ENCODE peak calls at places on chromosome 19, in nine cellular contexts. One of them, this sample, is unnamed.

GRCh38 chr19:31344403-31344802 is 4.8 kb downstream of the TSHZ3 start:
- DNase-seq in testis: no peak
- DNase-seq in Panc1: no peak
- DNase-seq in spleen: no peak
- DNase-seq in Karpas-422: no peak
- DNase-seq in Peyer's patch: no peak
- DNase-seq in adipocyte: no peak
- DNase-seq in heart right ventricle: no peak
- DNase-seq in CD8-positive, alpha-beta T cell: no peak
- DNase-seq in this sample: peak; percentile 61

GRCh38 chr19:33080761-33081681 is at the start of gene GPATCH1:
- DNase-seq in testis: peak; percentile 96
- DNase-seq in Panc1: no peak
- DNase-seq in spleen: peak; percentile 97
- DNase-seq in Karpas-422: peak; percentile 94
- DNase-seq in Peyer's patch: peak; percentile 90
- DNase-seq in adipocyte: peak; percentile 95
- DNase-seq in heart right ventricle: peak; percentile 91
- DNase-seq in CD8-positive, alpha-beta T cell: peak; percentile 89
- DNase-seq in this sample: peak; percentile 98

GRCh38 chr19:16527971-16528521 is 14.2 kb downstream of the CHERP start:
- DNase-seq in testis: peak; percentile 50
- DNase-seq in Panc1: no peak
- DNase-seq in spleen: no peak
- DNase-seq in Karpas-422: peak; percentile 75
- DNase-seq in Peyer's patch: no peak
- DNase-seq in adipocyte: peak; percentile 11
- DNase-seq in heart right ventricle: no peak
- DNase-seq in CD8-positive, alpha-beta T cell: peak; percentile 61
- DNase-seq in this sample: peak; percentile 85

GRCh38 chr19:2612619-2613249 is 89.8 kb downstream of the GNG7 start:
- DNase-seq in testis: no peak
- DNase-seq in Panc1: no peak
- DNase-seq in spleen: no peak
- DNase-seq in Karpas-422: no peak
- DNase-seq in Peyer's patch: no peak
- DNase-seq in adipocyte: no peak
- DNase-seq in heart right ventricle: no peak
- DNase-seq in CD8-positive, alpha-beta T cell: no peak
- DNase-seq in this sample: no peak

GRCh38 chr19:11324079-11324661 is 15.3 kb downstream of the RAB3D start:
- DNase-seq in testis: peak; percentile 59
- DNase-seq in Panc1: no peak
- DNase-seq in spleen: peak; percentile 90
- DNase-seq in Karpas-422: peak; percentile 23
- DNase-seq in Peyer's patch: peak; percentile 43
- DNase-seq in adipocyte: peak; percentile 99
- DNase-seq in heart right ventricle: peak; percentile 68
- DNase-seq in CD8-positive, alpha-beta T cell: peak; percentile 50
- DNase-seq in this sample: no peak

GRCh38 chr19:2428027-2428690 is 773 bp upstream of the TIMM13 start:
- DNase-seq in testis: peak; percentile 50
- DNase-seq in Panc1: no peak
- DNase-seq in spleen: peak; percentile 85
- DNase-seq in Karpas-422: no peak
- DNase-seq in Peyer's patch: peak; percentile 33
- DNase-seq in adipocyte: peak; percentile 22
- DNase-seq in heart right ventricle: no peak
- DNase-seq in CD8-positive, alpha-beta T cell: no peak
- DNase-seq in this sample: peak; percentile 82

GRCh38 chr19:28485300-28485699 is 727.7 kb downstream of the UQCRFS1 start:
- DNase-seq in testis: no peak
- DNase-seq in Panc1: no peak
- DNase-seq in spleen: peak; percentile 71
- DNase-seq in Karpas-422: no peak
- DNase-seq in Peyer's patch: no peak
- DNase-seq in adipocyte: no peak
- DNase-seq in heart right ventricle: peak; percentile 8
- DNase-seq in CD8-positive, alpha-beta T cell: no peak
- DNase-seq in this sample: no peak

GRCh38 chr19:8323781-8324185 is 2.5 kb downstream of the RPS28 start:
- DNase-seq in testis: no peak
- DNase-seq in Panc1: no peak
- DNase-seq in spleen: no peak
- DNase-seq in Karpas-422: peak; percentile 51
- DNase-seq in Peyer's patch: no peak
- DNase-seq in adipocyte: no peak
- DNase-seq in heart right ventricle: no peak
- DNase-seq in CD8-positive, alpha-beta T cell: no peak
- DNase-seq in this sample: no peak

GRCh38 chr19:1811942-1812425 is at the start of gene ATP8B3:
- DNase-seq in testis: no peak
- DNase-seq in Panc1: no peak
- DNase-seq in spleen: no peak
- DNase-seq in Karpas-422: no peak
- DNase-seq in Peyer's patch: peak; percentile 75
- DNase-seq in adipocyte: no peak
- DNase-seq in heart right ventricle: no peak
- DNase-seq in CD8-positive, alpha-beta T cell: peak; percentile 86
- DNase-seq in this sample: no peak

GRCh38 chr19:16078759-16079707 is 2.7 kb downstream of the TPM4 start:
- DNase-seq in testis: peak; percentile 84
- DNase-seq in Panc1: peak; percentile 82
- DNase-seq in spleen: peak; percentile 73
- DNase-seq in Karpas-422: peak; percentile 90
- DNase-seq in Peyer's patch: peak; percentile 82
- DNase-seq in adipocyte: peak; percentile 97
- DNase-seq in heart right ventricle: peak; percentile 86
- DNase-seq in CD8-positive, alpha-beta T cell: peak; percentile 67
- DNase-seq in this sample: peak; percentile 60

GRCh38 chr19:39951686-39952085 is 17.3 kb upstream of the FCGBP start:
- DNase-seq in testis: no peak
- DNase-seq in Panc1: no peak
- DNase-seq in spleen: no peak
- DNase-seq in Karpas-422: no peak
- DNase-seq in Peyer's patch: no peak
- DNase-seq in adipocyte: peak; percentile 31
- DNase-seq in heart right ventricle: no peak
- DNase-seq in CD8-positive, alpha-beta T cell: peak; percentile 48
- DNase-seq in this sample: no peak

GRCh38 chr19:2636897-2637683 is 65.4 kb downstream of the GNG7 start:
- DNase-seq in testis: peak; percentile 74
- DNase-seq in Panc1: no peak
- DNase-seq in spleen: peak; percentile 94
- DNase-seq in Karpas-422: peak; percentile 84
- DNase-seq in Peyer's patch: peak; percentile 67
- DNase-seq in adipocyte: peak; percentile 73
- DNase-seq in heart right ventricle: peak; percentile 37
- DNase-seq in CD8-positive, alpha-beta T cell: peak; percentile 84
- DNase-seq in this sample: peak; percentile 92

GRCh38 chr19:11872624-11873023 is 15.0 kb upstream of the ZNF69 start:
- DNase-seq in testis: no peak
- DNase-seq in Panc1: no peak
- DNase-seq in spleen: no peak
- DNase-seq in Karpas-422: no peak
- DNase-seq in Peyer's patch: no peak
- DNase-seq in adipocyte: no peak
- DNase-seq in heart right ventricle: no peak
- DNase-seq in CD8-positive, alpha-beta T cell: no peak
- DNase-seq in this sample: no peak

DNA sequence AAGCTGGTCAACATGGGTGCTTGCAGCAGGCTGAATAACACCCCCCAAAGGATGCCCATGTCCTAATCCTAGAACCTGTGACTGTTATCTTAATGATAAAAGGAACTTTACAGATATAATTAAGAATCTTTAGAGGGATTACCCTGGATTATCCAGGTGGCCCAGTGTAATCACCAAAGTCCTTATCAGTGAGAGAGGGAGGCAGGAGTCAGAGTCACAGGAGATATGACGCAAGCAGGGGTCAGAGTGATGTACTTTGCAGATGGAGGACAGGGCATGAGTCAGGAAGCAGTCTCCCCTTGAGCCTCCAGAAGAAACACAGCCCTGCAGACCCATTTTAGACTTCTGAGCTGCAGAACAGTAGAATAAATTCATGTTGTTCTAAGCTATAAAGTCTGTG is 9.8 kb downstream of the ZNF606 start:
- DNase-seq in testis: no peak
- DNase-seq in Panc1: no peak
- DNase-seq in spleen: no peak
- DNase-seq in Karpas-422: no peak
- DNase-seq in Peyer's patch: no peak
- DNase-seq in adipocyte: no peak
- DNase-seq in heart right ventricle: no peak
- DNase-seq in CD8-positive, alpha-beta T cell: no peak
- DNase-seq in this sample: no peak
- H3K36me3 ChIP-seq in testis: no peaks in the 10 kb centered on the region
- H3K36me3 ChIP-seq in Panc1: peaks cover 2% of the 10 kb centered on the region
- H3K36me3 ChIP-seq in spleen: peaks cover 24% of the 10 kb centered on the region
- H3K36me3 ChIP-seq in Karpas-422: peaks cover 12% of the 10 kb centered on the region
- H3K36me3 ChIP-seq in Peyer's patch: no peaks in the 10 kb centered on the region
- H3K36me3 ChIP-seq in adipocyte: peaks cover 90% of the 10 kb centered on the region
- H3K36me3 ChIP-seq in heart right ventricle: peaks cover 21% of the 10 kb centered on the region
- H3K36me3 ChIP-seq in CD8-positive, alpha-beta T cell: peaks cover 15% of the 10 kb centered on the region
- H3K36me3 ChIP-seq in this sample: peaks cover 80% of the 10 kb centered on the region

DNA sequence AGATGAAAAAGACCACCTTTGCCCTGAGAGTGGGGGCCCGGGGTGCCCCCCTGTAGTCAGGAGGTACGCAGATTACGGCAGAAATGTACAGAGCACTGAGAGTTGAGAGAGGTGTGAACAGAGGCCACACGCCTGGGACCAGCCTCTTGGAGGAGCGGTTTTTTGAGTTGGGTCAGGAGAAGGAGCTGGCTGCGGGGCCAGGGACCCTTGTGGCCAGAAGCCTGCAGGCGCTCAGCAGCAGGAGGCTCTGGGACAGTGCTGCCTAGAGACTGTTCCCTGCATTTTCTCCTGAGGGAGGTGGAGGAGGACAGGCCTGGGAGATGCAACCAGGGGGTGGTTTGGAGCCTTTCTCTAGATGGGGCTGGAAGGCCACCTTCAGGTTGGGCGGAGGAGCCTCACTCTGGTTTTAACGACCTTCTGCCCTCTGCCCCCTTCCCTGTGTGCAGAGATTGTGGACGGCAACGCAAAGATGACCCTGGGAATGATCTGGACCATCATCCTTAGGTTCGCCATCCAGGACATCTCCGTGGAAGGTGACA is 39.7 kb downstream of the CAPN12 start:
- DNase-seq in testis: no peak
- DNase-seq in Panc1: no peak
- DNase-seq in spleen: no peak
- DNase-seq in Karpas-422: no peak
- DNase-seq in Peyer's patch: no peak
- DNase-seq in adipocyte: no peak
- DNase-seq in heart right ventricle: no peak
- DNase-seq in CD8-positive, alpha-beta T cell: no peak
- DNase-seq in this sample: no peak
- H3K4me1 ChIP-seq in testis: peaks cover 14% of the 10 kb centered on the region
- H3K4me1 ChIP-seq in Panc1: peaks cover 88% of the 10 kb centered on the region
- H3K4me1 ChIP-seq in spleen: peaks cover 100% of the 10 kb centered on the region
- H3K4me1 ChIP-seq in Karpas-422: no peaks in the 10 kb centered on the region
- H3K4me1 ChIP-seq in Peyer's patch: peaks cover 11% of the 10 kb centered on the region
- H3K4me1 ChIP-seq in adipocyte: peaks cover 22% of the 10 kb centered on the region
- H3K4me1 ChIP-seq in heart right ventricle: peaks cover 94% of the 10 kb centered on the region
- H3K4me1 ChIP-seq in CD8-positive, alpha-beta T cell: no peaks in the 10 kb centered on the region
- H3K4me1 ChIP-seq in this sample: no peaks in the 10 kb centered on the region

DNA sequence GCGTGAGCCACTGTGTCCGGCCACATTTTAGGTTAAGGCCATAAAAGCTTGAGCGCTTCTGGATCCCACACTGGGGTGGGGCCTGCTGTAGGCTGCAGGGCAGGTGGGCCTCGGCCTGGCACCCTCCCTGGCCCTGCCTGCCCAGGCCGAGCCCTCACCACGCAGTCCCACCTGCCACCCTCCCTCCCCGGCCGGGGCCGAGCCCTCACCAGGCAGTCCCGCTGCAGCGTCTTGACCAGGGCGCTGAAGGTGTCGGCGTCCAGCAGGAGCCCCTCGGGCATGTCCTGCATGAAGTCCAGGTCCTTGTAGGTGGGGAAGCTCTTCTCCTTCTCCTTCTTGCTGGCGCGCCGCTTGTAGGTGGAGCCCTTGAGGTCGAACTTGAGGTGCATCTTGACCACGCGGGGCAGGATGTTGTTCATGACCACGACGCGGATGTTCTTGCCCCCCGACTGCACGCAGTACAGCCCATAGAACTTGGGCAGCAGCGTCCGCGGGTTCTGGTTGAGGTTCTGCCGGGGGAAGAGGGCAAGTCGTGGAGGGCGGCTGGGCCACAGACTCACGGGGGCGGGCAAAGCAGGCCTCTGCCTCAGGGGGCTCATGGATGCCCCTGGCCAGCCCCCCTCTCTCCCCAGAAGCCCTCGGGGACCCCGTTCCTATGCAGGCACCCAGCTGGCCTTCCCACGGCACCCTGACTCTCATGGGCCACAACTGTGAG is 26.6 kb upstream of the CACTIN start:
- DNase-seq in testis: no peak
- DNase-seq in Panc1: no peak
- DNase-seq in spleen: no peak
- DNase-seq in Karpas-422: no peak
- DNase-seq in Peyer's patch: no peak
- DNase-seq in adipocyte: no peak
- DNase-seq in heart right ventricle: no peak
- DNase-seq in CD8-positive, alpha-beta T cell: no peak
- DNase-seq in this sample: no peak
- H3K36me3 ChIP-seq in testis: no peaks in the 10 kb centered on the region
- H3K36me3 ChIP-seq in Panc1: no peaks in the 10 kb centered on the region
- H3K36me3 ChIP-seq in spleen: no peaks in the 10 kb centered on the region
- H3K36me3 ChIP-seq in Karpas-422: no peaks in the 10 kb centered on the region
- H3K36me3 ChIP-seq in Peyer's patch: no peaks in the 10 kb centered on the region
- H3K36me3 ChIP-seq in adipocyte: peaks cover 38% of the 10 kb centered on the region
- H3K36me3 ChIP-seq in heart right ventricle: peaks cover 15% of the 10 kb centered on the region
- H3K36me3 ChIP-seq in CD8-positive, alpha-beta T cell: peaks cover 11% of the 10 kb centered on the region
- H3K36me3 ChIP-seq in this sample: peaks cover 23% of the 10 kb centered on the region

GRCh38 chr19:3902317-3902973 is 22.0 kb downstream of the ATCAY start:
- DNase-seq in testis: no peak
- DNase-seq in Panc1: no peak
- DNase-seq in spleen: no peak
- DNase-seq in Karpas-422: no peak
- DNase-seq in Peyer's patch: no peak
- DNase-seq in adipocyte: no peak
- DNase-seq in heart right ventricle: no peak
- DNase-seq in CD8-positive, alpha-beta T cell: no peak
- DNase-seq in this sample: no peak

GRCh38 chr19:3908266-3909054 is 24.4 kb upstream of the NMRK2 start:
- DNase-seq in testis: no peak
- DNase-seq in Panc1: no peak
- DNase-seq in spleen: no peak
- DNase-seq in Karpas-422: no peak
- DNase-seq in Peyer's patch: no peak
- DNase-seq in adipocyte: no peak
- DNase-seq in heart right ventricle: no peak
- DNase-seq in CD8-positive, alpha-beta T cell: no peak
- DNase-seq in this sample: no peak

GRCh38 chr19:3904233-3904632 is 23.7 kb downstream of the ATCAY start:
- DNase-seq in testis: no peak
- DNase-seq in Panc1: no peak
- DNase-seq in spleen: no peak
- DNase-seq in Karpas-422: no peak
- DNase-seq in Peyer's patch: no peak
- DNase-seq in adipocyte: no peak
- DNase-seq in heart right ventricle: no peak
- DNase-seq in CD8-positive, alpha-beta T cell: no peak
- DNase-seq in this sample: no peak

GRCh38 chr19:3910105-3910504 is 22.8 kb upstream of the NMRK2 start:
- DNase-seq in testis: no peak
- DNase-seq in Panc1: no peak
- DNase-seq in spleen: no peak
- DNase-seq in Karpas-422: no peak
- DNase-seq in Peyer's patch: no peak
- DNase-seq in adipocyte: no peak
- DNase-seq in heart right ventricle: no peak
- DNase-seq in CD8-positive, alpha-beta T cell: no peak
- DNase-seq in this sample: no peak

GRCh38 chr19:3907626-3908265 is 25.1 kb upstream of the NMRK2 start:
- DNase-seq in testis: no peak
- DNase-seq in Panc1: no peak
- DNase-seq in spleen: no peak
- DNase-seq in Karpas-422: no peak
- DNase-seq in Peyer's patch: no peak
- DNase-seq in adipocyte: no peak
- DNase-seq in heart right ventricle: no peak
- DNase-seq in CD8-positive, alpha-beta T cell: no peak
- DNase-seq in this sample: no peak
- H3K4me1 ChIP-seq in testis: no peaks in the 10 kb centered on the region
- H3K4me1 ChIP-seq in Panc1: no peaks in the 10 kb centered on the region
- H3K4me1 ChIP-seq in spleen: no peaks in the 10 kb centered on the region
- H3K4me1 ChIP-seq in Karpas-422: no peaks in the 10 kb centered on the region
- H3K4me1 ChIP-seq in Peyer's patch: no peaks in the 10 kb centered on the region
- H3K4me1 ChIP-seq in adipocyte: no peaks in the 10 kb centered on the region
- H3K4me1 ChIP-seq in heart right ventricle: no peaks in the 10 kb centered on the region
- H3K4me1 ChIP-seq in CD8-positive, alpha-beta T cell: no peaks in the 10 kb centered on the region
- H3K4me1 ChIP-seq in this sample: no peaks in the 10 kb centered on the region

This sample was measured in endodermal cell.